ENCODE peak calls at places on chromosomes 16 and 17, in six cellular contexts. Q is stimulated activated CD4-positive, alpha-beta T cell treated with anti-CD3 and anti-CD28 coated beads, Interleukin-2, amount 100 ng/mL, for 48 hours; L is NCI-H2171 treated with DMSO at 0.1 percent for 48 hours; Z is GM13977; P is smooth muscle cell of the brain vasculature; Y is IMR-90. S is an unnamed sample.
A peak's percentile ranks its signal among the peaks of the same experiment; 100 is the strongest.

GRCh38 chr16:28280881-28281836 is 11.2 kb upstream of the SBK1 start:
- DNase-seq in Q (no peak), Y (no peak), L (no peak), P (no peak), Z (no peak), S (no peak)

GRCh38 chr17:17398928-17399926 is 77.6 kb upstream of the MED9 start:
- DNase-seq in Y (no peak), P (no peak), Z (no peak), Q (no peak), L (no peak), S (no peak)

GRCh38 chr17:57009737-57010445 is 32.0 kb downstream of the SCPEP1 start:
- DNase-seq in Y (peak; percentile 47), P (no peak), L (peak; percentile 64), Q (peak; percentile 40), Z (peak; percentile 67), S (peak; percentile 11)

GRCh38 chr17:77425791-77426641 is 285.2 kb downstream of the SEC14L1 start:
- DNase-seq in Y (peak; percentile 87), P (no peak), Q (no peak), Z (no peak), L (no peak), S (no peak)

GRCh38 chr17:31548709-31549108 is 157.2 kb downstream of the RAB11FIP4 start:
- DNase-seq in Q (no peak), P (no peak), Y (no peak), L (peak; percentile 67), Z (no peak), S (no peak)

GRCh38 chr17:42276609-42277341 is 584 bp upstream of the STAT5B start:
- DNase-seq in Z (no peak), L (no peak), Q (no peak), P (no peak), Y (peak; percentile 88), S (peak; percentile 23)

GRCh38 chr16:3112058-3112880 is at the start of gene ZNF205:
- DNase-seq in Q (no peak), Z (no peak), P (no peak), L (peak; percentile 77), Y (peak; percentile 70), S (no peak)

GRCh38 chr16:85291302-85292148 is 179.3 kb upstream of the CIBAR2 start:
- DNase-seq in P (no peak), Y (no peak), Q (no peak), Z (no peak), L (no peak), S (no peak)

GRCh38 chr16:52184336-52184735 is 362.6 kb downstream of the TOX3 start:
- DNase-seq in Z (no peak), L (no peak), Y (no peak), Q (no peak), P (no peak), S (no peak)

GRCh38 chr17:39235555-39236221 is 9.9 kb upstream of the STAC2 start:
- DNase-seq in L (peak; percentile 100), Y (peak; percentile 57), P (no peak), Q (peak; percentile 36), Z (peak; percentile 84), S (no peak)

GRCh38 chr16:14608111-14608566 is 21.9 kb downstream of the PARN start:
- DNase-seq in Z (peak; percentile 57), Q (no peak), Y (no peak), P (no peak), L (no peak), S (no peak)

GRCh38 chr17:42026821-42027539 is 7.1 kb downstream of the NKIRAS2 start:
- DNase-seq in L (no peak), Z (peak; percentile 26), Y (no peak), Q (no peak), P (no peak), S (no peak)

GRCh38 chr17:59707971-59708425 is 544 bp downstream of the VMP1 start:
- DNase-seq in Y (no peak), P (peak; percentile 6), Z (no peak), L (no peak), Q (no peak), S (no peak)

GRCh38 chr16:28597692-28598261 is 927 bp upstream of the SULT1A2 start:
- DNase-seq in L (no peak), Z (no peak), Y (no peak), Q (no peak), P (no peak), S (no peak)

GRCh38 chr16:7140899-7141298 is 191.7 kb upstream of the RBFOX1 start:
- DNase-seq in Q (no peak), Y (no peak), Z (no peak), L (no peak), P (no peak), S (no peak)

GRCh38 chr17:56893503-56893902 is 20.3 kb downstream of the TRIM25 start:
- DNase-seq in P (no peak), Q (no peak), Z (no peak), Y (no peak), L (no peak), S (no peak)

GRCh38 chr16:11258553-11259287 is 2.7 kb upstream of the SOCS1 start:
- DNase-seq in P (no peak), Y (no peak), Z (peak; percentile 83), L (no peak), Q (no peak), S (no peak)

GRCh38 chr16:66640724-66641314 is 36.3 kb downstream of the CMTM3 start:
- DNase-seq in Z (no peak), L (no peak), Y (no peak), Q (no peak), P (no peak), S (no peak)

GRCh38 chr17:34222732-34223486 is 32.2 kb upstream of the CCL2 start:
- DNase-seq in Y (no peak), Z (no peak), P (no peak), L (no peak), Q (no peak), S (no peak)

GRCh38 chr17:50356892-50357510 is 11.1 kb downstream of the XYLT2 start:
- DNase-seq in Q (no peak), L (no peak), Y (no peak), Z (no peak), P (no peak), S (no peak)

GRCh38 chr17:7219812-7220592 is at the start of the genes ACADVL and DLG4:
- DNase-seq in Z (peak; percentile 94), L (peak; percentile 72), Y (peak; percentile 86), P (no peak), Q (peak; percentile 73), S (peak; percentile 67)

GRCh38 chr17:74241434-74241833 is 28.1 kb downstream of the TTYH2 start:
- DNase-seq in P (no peak), L (no peak), Q (no peak), Y (no peak), Z (no peak), S (no peak)

GRCh38 chr16:88732172-88732960 is 26.1 kb downstream of the CTU2 start:
- DNase-seq in Z (no peak), Q (no peak), L (peak; percentile 69), Y (no peak), P (no peak), S (no peak)

GRCh38 chr17:76820039-76820438 is 48.2 kb upstream of the MGAT5B start:
- DNase-seq in Y (no peak), Z (no peak), P (no peak), L (peak; percentile 90), Q (no peak), S (no peak)

GRCh38 chr16:6362321-6362720 is 970.3 kb upstream of the RBFOX1 start:
- DNase-seq in L (no peak), Y (no peak), Q (no peak), P (no peak), Z (no peak), S (no peak)

GRCh38 chr17:12386240-12386639 is 279.4 kb upstream of the MYOCD start:
- DNase-seq in Z (no peak), Q (no peak), Y (peak; percentile 11), P (peak; percentile 87), L (no peak), S (no peak)

GRCh38 chr17:40561871-40562611 is 3.2 kb downstream of the CCR7 start:
- DNase-seq in Y (no peak), L (no peak), Z (peak; percentile 61), P (no peak), Q (no peak), S (peak; percentile 48)

GRCh38 chr16:17125671-17126070 is 345.1 kb downstream of the XYLT1 start:
- DNase-seq in Z (no peak), Y (peak; percentile 49), P (no peak), Q (no peak), L (no peak), S (no peak)

GRCh38 chr17:78132086-78132676 is 1.6 kb downstream of the TMC8 start:
- DNase-seq in P (no peak), Z (peak; percentile 74), Q (no peak), L (peak; percentile 14), Y (no peak), S (no peak)